ENCODE peak calls at places on chromosomes 7 and 10, in ten cellular contexts. U is PC-9; Y is neural progenitor cell; R is colonic mucosa; Q is lung microvascular endothelial cell; M is stimulated activated naive B cell treated with anti-CD40 and anti-IgM and Interleukin-4, amounts not matched to agents 10 μg/mL and 1 μg/mL and 100 μg/mL, for 72 hours; F is cerebellum; A is activated T-helper 1 cell treated with Interleukin-2 at 50 U/mL for 16 hours; K is hippocampal formation; P is left cardiac atrium. E is an unnamed sample.
A peak's percentile ranks its signal among the peaks of the same experiment; 100 is the strongest.

GRCh38 chr7:100520138-100520537 is 18.9 kb upstream of the AGFG2 start:
- DNase-seq in U (no peak), M (no peak), F (no peak), A (no peak), P (no peak), Y (no peak), R (no peak), Q (no peak), K (no peak), E (no peak)

GRCh38 chr10:75532253-75532924 is 101.0 kb downstream of the LRMDA start:
- DNase-seq in P (no peak), U (no peak), Q (no peak), M (no peak), A (no peak), F (no peak), Y (no peak), K (no peak), R (no peak), E (no peak)

GRCh38 chr10:30915141-30915540 is 116.5 kb downstream of the ZNF438 start:
- DNase-seq in Q (peak; percentile 17), Y (no peak), U (no peak), M (no peak), R (no peak), P (no peak), F (no peak), K (no peak), A (no peak), E (peak; percentile 20)

GRCh38 chr7:31751726-31752125 is 64.7 kb downstream of the PPP1R17 start:
- DNase-seq in M (no peak), P (no peak), K (no peak), A (no peak), U (no peak), Q (no peak), F (no peak), R (no peak), Y (no peak), E (no peak)

GRCh38 chr7:23971031-23971430 is 261.0 kb downstream of the STK31 start:
- DNase-seq in M (no peak), Q (no peak), P (no peak), K (no peak), R (no peak), U (no peak), F (no peak), A (no peak), Y (no peak), E (peak; percentile 88)

GRCh38 chr7:76054129-76055120 is 6.5 kb downstream of the MDH2 start:
- DNase-seq in M (no peak), P (no peak), K (no peak), Y (peak; percentile 36), F (no peak), A (no peak), Q (no peak), R (no peak), U (peak; percentile 77), E (peak; percentile 60)

GRCh38 chr7:42029405-42029804 is 207.6 kb downstream of the GLI3 start:
- DNase-seq in K (no peak), R (no peak), F (no peak), A (no peak), M (no peak), P (no peak), Y (no peak), U (no peak), Q (no peak), E (no peak)

GRCh38 chr7:74452748-74453320 is 872 bp upstream of the GTF2IRD1 start:
- DNase-seq in R (peak; percentile 81), F (no peak), K (no peak), P (no peak), U (no peak), M (no peak), Q (peak; percentile 15), A (no peak), Y (no peak), E (peak; percentile 53)

GRCh38 chr7:86407291-86407690 is 236.4 kb upstream of the GRM3 start:
- DNase-seq in A (no peak), R (no peak), F (peak; percentile 0), Q (peak; percentile 0), Y (peak; percentile 36), K (no peak), M (no peak), P (no peak), U (no peak), E (no peak)

GRCh38 chr10:116658152-116658551 is 37.4 kb downstream of the PNLIPRP2 start:
- DNase-seq in M (no peak), Q (no peak), R (no peak), Y (no peak), A (no peak), P (no peak), K (no peak), F (no peak), U (no peak), E (no peak)

GRCh38 chr7:83732305-83732704 is 83.4 kb upstream of the SEMA3E start:
- DNase-seq in A (no peak), F (no peak), Y (no peak), P (no peak), M (no peak), U (no peak), K (no peak), Q (no peak), R (no peak), E (no peak)

GRCh38 chr10:77926566-77927342 is at the start of gene DLG5:
- DNase-seq in F (peak; percentile 54), U (peak; percentile 67), R (peak; percentile 75), A (no peak), Q (peak; percentile 35), M (no peak), K (peak; percentile 50), P (peak; percentile 75), Y (peak; percentile 76), E (peak; percentile 81)

GRCh38 chr7:130290745-130291144 is 2.2 kb upstream of the CPA4 start:
- DNase-seq in A (no peak), M (no peak), Q (peak; percentile 26), U (peak; percentile 59), P (no peak), Y (no peak), F (no peak), R (no peak), K (no peak), E (peak; percentile 66)

GRCh38 chr7:22435720-22436119 is 64.3 kb downstream of the STEAP1B start:
- DNase-seq in Y (no peak), P (no peak), A (no peak), M (no peak), R (no peak), K (no peak), Q (no peak), F (no peak), U (no peak), E (no peak)

GRCh38 chr7:130272456-130273080 is 5.9 kb downstream of the CPA2 start:
- DNase-seq in M (no peak), F (no peak), R (no peak), U (no peak), K (no peak), P (no peak), Y (peak; percentile 71), Q (no peak), A (no peak), E (no peak)

GRCh38 chr7:124881981-124882380 is 47.6 kb downstream of the POT1 start:
- DNase-seq in Q (no peak), Y (no peak), U (no peak), M (no peak), A (no peak), P (no peak), R (no peak), K (no peak), F (no peak), E (no peak)

GRCh38 chr7:149883452-149883861 is 9.7 kb downstream of the ATP6V0E2 start:
- DNase-seq in A (no peak), Q (peak; percentile 59), M (peak; percentile 35), R (peak; percentile 65), Y (peak; percentile 84), F (peak; percentile 74), P (peak; percentile 70), U (peak; percentile 58), K (peak; percentile 61), E (peak; percentile 48)

GRCh38 chr7:8154290-8154689 is 107.7 kb downstream of the ICA1 start:
- DNase-seq in F (no peak), R (no peak), U (no peak), M (no peak), Q (peak; percentile 12), Y (no peak), K (no peak), P (no peak), A (no peak), E (no peak)